ENCODE peak calls at places on chromosomes 7 and 10, in four cellular contexts. W, U, H and B are unnamed samples.

GRCh38 chr10:102802920-102803534 is 34.2 kb downstream of the CYP17A1 start:
- DNase-seq in W (peak; percentile 93), H (no peak), U (peak; percentile 80), B (peak; percentile 7)

GRCh38 chr10:122114156-122114747 is 125.3 kb downstream of the TACC2 start:
- DNase-seq in U (no peak), H (no peak), W (no peak), B (peak; percentile 8)

GRCh38 chr7:5687936-5688673 is 93.4 kb downstream of the RNF216 start:
- DNase-seq in U (no peak), H (no peak), W (no peak), B (no peak)

GRCh38 chr10:123841115-123841514 is 50.5 kb downstream of the CPXM2 start:
- DNase-seq in H (no peak), W (no peak), U (no peak), B (no peak)

GRCh38 chr7:117683736-117684135 is 189.5 kb downstream of the CTTNBP2 start:
- DNase-seq in H (no peak), U (no peak), W (no peak), B (no peak)

GRCh38 chr10:22479419-22479818 is 134.1 kb downstream of the SPAG6 start:
- DNase-seq in W (no peak), U (no peak), H (no peak), B (no peak)

GRCh38 chr10:36172054-36172531 is 530.0 kb upstream of the FZD8 start:
- DNase-seq in H (no peak), U (no peak), W (peak; percentile 73), B (peak; percentile 99)

GRCh38 chr7:116356979-116357378 is 142.6 kb upstream of the CAV2 start:
- DNase-seq in H (no peak), U (no peak), W (peak; percentile 63), B (no peak)

GRCh38 chr7:833601-834258 is 1.5 kb downstream of the SUN1 start:
- DNase-seq in W (peak; percentile 33), U (no peak), H (no peak), B (no peak)

GRCh38 chr7:114310344-114311118 is 104.1 kb upstream of the FOXP2 start:
- DNase-seq in H (no peak), W (no peak), U (no peak), B (no peak)

GRCh38 chr10:6721964-6722615 is 142.0 kb upstream of the PRKCQ start:
- DNase-seq in W (peak; percentile 93), U (no peak), H (no peak), B (peak; percentile 73)

GRCh38 chr7:152737833-152738232 is 21.7 kb upstream of the ACTR3B start:
- DNase-seq in U (no peak), W (no peak), H (no peak), B (no peak)

GRCh38 chr7:111540199-111540815 is 22.0 kb downstream of the IMMP2L start:
- DNase-seq in W (no peak), U (no peak), H (no peak), B (no peak)

GRCh38 chr7:121531175-121532070 is 135.3 kb upstream of the FAM3C start:
- DNase-seq in W (peak; percentile 42), H (no peak), U (no peak), B (peak; percentile 29)

GRCh38 chr7:86786376-86786775 is 142.7 kb downstream of the GRM3 start:
- DNase-seq in W (no peak), H (peak; percentile 67), U (no peak), B (no peak)

GRCh38 chr10:18325889-18326531 is 185.8 kb downstream of the CACNB2 start:
- DNase-seq in W (no peak), U (no peak), H (no peak), B (no peak)

GRCh38 chr7:30920021-30920583 is 8.4 kb downstream of the AQP1 start:
- DNase-seq in H (no peak), W (peak; percentile 78), U (no peak), B (peak; percentile 45)

GRCh38 chr10:94902570-94902969 is 35.9 kb upstream of the CYP2C9 start:
- DNase-seq in U (no peak), H (no peak), W (no peak), B (no peak)

GRCh38 chr7:3309140-3309539 is 8.1 kb downstream of the SDK1 start:
- DNase-seq in U (no peak), W (no peak), H (no peak), B (peak; percentile 65)

GRCh38 chr7:75889223-75889825 is 10.5 kb downstream of the RHBDD2 start:
- DNase-seq in W (no peak), H (no peak), U (no peak), B (no peak)

GRCh38 chr7:27262121-27262520 is 19.5 kb downstream of the EVX1 start:
- DNase-seq in W (peak; percentile 56), U (peak; percentile 76), H (no peak), B (peak; percentile 68)

GRCh38 chr10:43206391-43207235 is 60.3 kb downstream of the RASGEF1A start:
- DNase-seq in H (peak; percentile 63), W (no peak), U (no peak), B (no peak)

GRCh38 chr10:119254355-119254754 is 47.0 kb downstream of the GRK5 start:
- DNase-seq in W (no peak), H (no peak), U (no peak), B (no peak)